ENCODE peak calls at places on chromosomes 13 and 19, in four cellular contexts. C, F, L and G are unnamed samples.

GRCh38 chr13:113005997-113006396 is 37.0 kb downstream of the MCF2L start:
- DNase-seq in F (no peak), L (no peak), C (no peak), G (no peak)

GRCh38 chr13:101085551-101085950 is 330.8 kb downstream of the NALCN start:
- DNase-seq in F (no peak), C (no peak), L (no peak), G (no peak)

GRCh38 chr13:44132710-44133109 is 240.9 kb upstream of the SERP2 start:
- DNase-seq in L (peak; percentile 37), C (peak; percentile 88), F (no peak), G (peak; percentile 67)

GRCh38 chr19:1513492-1514294 is 874 bp upstream of the ADAMTSL5 start:
- DNase-seq in F (peak; percentile 83), L (no peak), C (no peak), G (no peak)

GRCh38 chr13:108000998-108001397 is 214.3 kb downstream of the LIG4 start:
- DNase-seq in F (no peak), C (no peak), L (no peak), G (no peak)

GRCh38 chr13:80408270-80408669 is 67.3 kb upstream of the SPRY2 start:
- DNase-seq in L (no peak), C (no peak), F (peak; percentile 74), G (no peak)

GRCh38 chr13:85313761-85314503 is 485.3 kb downstream of the SLITRK6 start:
- DNase-seq in L (peak; percentile 59), F (peak; percentile 50), C (no peak), G (no peak)

GRCh38 chr13:45773944-45774343 is 71.8 kb downstream of the CBY2 start:
- DNase-seq in F (no peak), L (no peak), C (no peak), G (no peak)

GRCh38 chr19:14916848-14917247 is 24.4 kb upstream of the OR7C2 start:
- DNase-seq in F (no peak), C (no peak), L (no peak), G (no peak)

GRCh38 chr13:60617863-60618733 is 221.1 kb downstream of the TDRD3 start:
- DNase-seq in C (no peak), F (peak; percentile 77), L (peak; percentile 62), G (no peak)

GRCh38 chr13:113903361-113903760 is 39.5 kb upstream of the GAS6 start:
- DNase-seq in C (peak; percentile 85), F (no peak), L (peak; percentile 54), G (peak; percentile 76)

GRCh38 chr13:94710081-94710809 is 2.1 kb downstream of the SOX21 start:
- DNase-seq in F (no peak), C (no peak), L (peak; percentile 23), G (no peak)

GRCh38 chr13:48741377-48741776 is 87.6 kb downstream of the CYSLTR2 start:
- DNase-seq in C (no peak), F (no peak), L (peak; percentile 61), G (no peak)

GRCh38 chr13:77415253-77416127 is 88.6 kb upstream of the MYCBP2 start:
- DNase-seq in L (no peak), F (no peak), C (no peak), G (no peak)

GRCh38 chr13:93344048-93344447 is 117.4 kb downstream of the GPC6 start:
- DNase-seq in L (no peak), C (no peak), F (no peak), G (no peak)

GRCh38 chr13:51222510-51223283 is 499 bp downstream of the FAM124A start:
- DNase-seq in F (peak; percentile 82), C (no peak), L (no peak), G (no peak)

GRCh38 chr19:28876604-28877123 is 336.3 kb downstream of the UQCRFS1 start:
- DNase-seq in F (no peak), L (no peak), C (no peak), G (no peak)

GRCh38 chr13:34913040-34913439 is 29.0 kb upstream of the NBEA start:
- DNase-seq in F (peak; percentile 87), L (peak; percentile 1), C (no peak), G (no peak)

GRCh38 chr13:109100705-109101104 is 471.3 kb downstream of the MYO16 start:
- DNase-seq in F (no peak), C (no peak), L (no peak), G (no peak)

GRCh38 chr13:51849145-51850101 is 4.4 kb upstream of the TMEM272 start:
- DNase-seq in F (peak; percentile 95), C (no peak), L (peak; percentile 4), G (no peak)

GRCh38 chr19:55600336-55601028 is 394 bp downstream of the ZNF524 start:
- DNase-seq in L (peak; percentile 69), F (peak; percentile 94), C (peak; percentile 91), G (no peak)

GRCh38 chr19:40659566-40659965 is 30.9 kb downstream of the NUMBL start:
- DNase-seq in F (no peak), L (no peak), C (peak; percentile 90), G (no peak)

GRCh38 chr19:47671499-47671898 is 41.7 kb upstream of the EHD2 start:
- DNase-seq in F (no peak), C (no peak), L (no peak), G (no peak)

GRCh38 chr13:79765331-79765730 is 284.4 kb downstream of the NDFIP2 start:
- DNase-seq in C (no peak), F (no peak), L (no peak), G (no peak)

GRCh38 chr19:46221981-46222610 is 7.4 kb upstream of the IGFL1 start:
- DNase-seq in C (peak; percentile 91), F (peak; percentile 86), L (peak; percentile 18), G (no peak)

GRCh38 chr13:33927315-33927714 is 109.4 kb downstream of the RFC3 start:
- DNase-seq in L (peak; percentile 70), F (no peak), C (no peak), G (no peak)

GRCh38 chr19:1312732-1313694 is 27.3 kb downstream of the EFNA2 start:
- DNase-seq in L (peak; percentile 69), F (peak; percentile 78), C (peak; percentile 82), G (no peak)

GRCh38 chr19:46410205-46411087 is 2.9 kb downstream of the CCDC8 start:
- DNase-seq in F (no peak), C (no peak), L (no peak), G (no peak)

GRCh38 chr19:35240322-35240721 is 8.5 kb upstream of the LSR start:
- DNase-seq in C (no peak), L (no peak), F (no peak), G (no peak)

GRCh38 chr19:31555634-31556215 is 206.5 kb upstream of the TSHZ3 start:
- DNase-seq in L (no peak), C (no peak), F (no peak), G (no peak)

GRCh38 chr19:1395194-1396018 is 5.9 kb downstream of the GAMT start:
- DNase-seq in L (no peak), F (no peak), C (no peak), G (no peak)

GRCh38 chr19:30150626-30151025 is 208.6 kb downstream of the URI1 start:
- DNase-seq in C (no peak), F (no peak), L (no peak), G (no peak)

GRCh38 chr19:54502518-54503048 is at the start of gene LAIR2:
- DNase-seq in C (no peak), F (no peak), L (no peak), G (no peak)

GRCh38 chr13:66665991-66666390 is 564.1 kb downstream of the PCDH9 start:
- DNase-seq in C (no peak), F (peak; percentile 63), L (peak; percentile 93), G (no peak)

GRCh38 chr13:37747071-37747612 is 122.4 kb downstream of the TRPC4 start:
- DNase-seq in L (peak; percentile 73), C (no peak), F (no peak), G (no peak)

GRCh38 chr13:49998714-49999624 is 2.1 kb downstream of the TRIM13 start:
- DNase-seq in C (no peak), L (no peak), F (peak; percentile 83), G (no peak)
- H3K4me3 ChIP-seq in C (no peak overlapping the region), L (peak overlapping the region; percentile 90), F (peak overlapping the region; percentile 98), G (peak overlapping the region; percentile 70)

GRCh38 chr19:33826521-33826920 is 29.9 kb downstream of the KCTD15 start:
- DNase-seq in F (peak; percentile 26), C (peak; percentile 57), L (no peak), G (peak; percentile 29)
- H3K4me3 ChIP-seq in F (no peak overlapping the region), C (no peak overlapping the region), L (no peak overlapping the region), G (no peak overlapping the region)

DNA sequence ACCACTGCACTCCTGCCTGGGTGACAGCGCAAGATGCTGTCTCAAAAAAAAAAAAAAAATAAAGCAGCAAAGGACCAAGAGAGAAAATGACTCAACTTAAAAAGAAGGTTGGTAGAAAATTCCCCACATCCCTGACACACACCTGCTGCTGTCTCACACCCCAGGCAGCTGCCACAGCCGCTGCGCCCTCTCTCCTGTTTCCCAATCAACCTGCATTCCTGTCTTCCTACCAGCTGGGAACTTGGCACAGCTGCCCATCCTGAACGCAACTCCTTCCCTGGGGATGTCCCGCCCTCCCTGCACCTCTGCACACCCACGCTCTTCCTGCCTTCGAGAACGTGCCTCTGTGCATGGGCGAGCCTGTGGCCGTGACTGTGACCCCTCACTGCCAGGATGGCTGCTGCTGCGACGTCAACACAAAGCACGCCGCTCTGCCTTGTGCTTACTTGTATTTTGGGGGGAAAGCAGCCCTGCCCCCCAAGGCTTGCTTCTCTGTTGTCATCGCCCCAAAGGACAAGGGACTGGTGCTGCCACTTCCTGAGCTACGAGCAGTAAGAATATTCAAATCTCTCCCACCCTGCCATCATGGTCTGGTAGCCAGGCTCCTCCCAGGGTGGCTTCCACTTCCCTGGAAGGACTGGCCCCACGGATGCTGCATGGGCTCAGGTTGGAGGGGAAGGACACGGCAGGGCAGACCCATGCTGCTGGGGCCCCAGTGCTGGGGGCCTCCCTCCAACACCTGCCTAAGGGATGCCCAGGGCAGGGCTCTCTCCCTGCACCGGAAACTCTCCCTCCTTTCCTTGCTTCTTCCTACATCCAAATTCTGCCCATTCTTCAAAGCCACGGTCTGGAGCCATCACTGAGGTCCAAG is 20.7 kb downstream of the SH3GL1 start:
- DNase-seq in C (peak; percentile 89), F (no peak), L (peak; percentile 33), G (peak; percentile 74)
- H3K4me3 ChIP-seq in C (no peak overlapping the region), F (no peak overlapping the region), L (no peak overlapping the region), G (peak overlapping the region; percentile 1)

GRCh38 chr13:75327132-75327505 is 154.8 kb downstream of the TBC1D4 start:
- DNase-seq in L (no peak), C (no peak), F (no peak), G (no peak)

GRCh38 chr13:75329097-75329496 is 152.9 kb downstream of the TBC1D4 start:
- DNase-seq in C (no peak), F (no peak), L (no peak), G (no peak)

GRCh38 chr13:75321084-75321483 is 160.9 kb downstream of the TBC1D4 start:
- DNase-seq in C (no peak), L (no peak), F (no peak), G (no peak)

GRCh38 chr13:75326173-75327131 is 155.5 kb downstream of the TBC1D4 start:
- DNase-seq in F (peak; percentile 50), L (peak; percentile 44), C (no peak), G (no peak)

DNA sequence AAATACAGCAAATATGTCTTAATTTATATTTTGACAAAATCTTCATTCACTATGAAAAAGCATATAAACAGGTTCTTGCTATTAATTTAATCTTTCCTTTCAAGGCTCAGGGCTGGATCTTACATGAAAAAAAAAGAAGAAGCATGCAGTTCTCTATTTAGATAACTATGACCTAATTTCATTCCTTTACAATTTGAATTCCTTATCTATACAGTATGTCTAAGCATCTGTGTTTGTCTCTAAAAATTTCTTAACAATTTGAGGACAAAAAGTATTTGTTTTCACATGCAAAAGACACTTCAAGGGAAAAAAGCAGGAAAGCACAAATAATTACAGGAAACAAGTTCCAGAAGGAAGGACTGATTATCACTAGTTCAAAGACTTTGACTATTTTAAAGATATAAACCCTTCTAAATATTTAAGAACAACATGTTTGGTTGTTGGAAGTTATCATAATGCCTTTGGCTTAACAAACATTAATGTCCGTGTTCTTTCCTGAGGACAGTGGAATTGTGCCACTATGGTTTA is 157.5 kb downstream of the TBC1D4 start:
- DNase-seq in F (no peak), C (no peak), L (no peak), G (no peak)
- H3K4me3 ChIP-seq in F (no peak overlapping the region), C (no peak overlapping the region), L (no peak overlapping the region), G (no peak overlapping the region)

GRCh38 chr19:17109962-17110598 is 34.5 kb downstream of the MYO9B start:
- DNase-seq in C (peak; percentile 94), F (no peak), L (no peak), G (no peak)
- H3K4me3 ChIP-seq in C (no peak overlapping the region), F (no peak overlapping the region), L (no peak overlapping the region), G (no peak overlapping the region)